ENCODE peak calls at places on chromosome 12, in ten cellular contexts. W, Y, H, F, G, Z, S, X, P and E are unnamed samples.
A peak's percentile ranks its signal among the peaks of the same experiment; 100 is the strongest.

GRCh38 chr12:71392521-71393145 is 47.0 kb upstream of the LGR5 start:
- DNase-seq in W (peak; percentile 36), Y (peak; percentile 66), H (peak; percentile 70), F (peak; percentile 14), G (peak; percentile 76), Z (peak; percentile 33), S (no peak), X (no peak), P (peak; percentile 41), E (no peak)

GRCh38 chr12:5262885-5263284 is 169.0 kb upstream of the NTF3 start:
- DNase-seq in W (no peak), Y (no peak), H (peak; percentile 13), F (no peak), G (no peak), Z (no peak), S (no peak), X (no peak), P (no peak), E (no peak)

GRCh38 chr12:57487597-57488396 is at the start of gene MARS1:
- DNase-seq in W (peak; percentile 88), Y (peak; percentile 94), H (peak; percentile 96), F (peak; percentile 98), G (peak; percentile 95), Z (peak; percentile 96), S (peak; percentile 96), X (peak; percentile 98), P (peak; percentile 80), E (peak; percentile 96)

GRCh38 chr12:122174155-122174845 is at the start of gene IL31:
- DNase-seq in W (no peak), Y (no peak), H (no peak), F (no peak), G (no peak), Z (no peak), S (no peak), X (no peak), P (no peak), E (no peak)

GRCh38 chr12:11553871-11554533 is 95.5 kb upstream of the ETV6 start:
- DNase-seq in W (peak; percentile 55), Y (peak; percentile 83), H (peak; percentile 59), F (peak; percentile 62), G (peak; percentile 61), Z (peak; percentile 75), S (peak; percentile 45), X (peak; percentile 73), P (peak; percentile 39), E (no peak)

GRCh38 chr12:93390565-93391297 is 13.0 kb downstream of the NUDT4 start:
- DNase-seq in W (no peak), Y (no peak), H (no peak), F (no peak), G (no peak), Z (no peak), S (no peak), X (no peak), P (no peak), E (no peak)

GRCh38 chr12:31807773-31808097 is 78.9 kb upstream of the AMN1 start:
- DNase-seq in W (no peak), Y (no peak), H (no peak), F (no peak), G (no peak), Z (no peak), S (no peak), X (no peak), P (no peak), E (no peak)

GRCh38 chr12:93518725-93519124 is 51.4 kb downstream of the MRPL42 start:
- DNase-seq in W (peak; percentile 37), Y (no peak), H (peak; percentile 83), F (no peak), G (no peak), Z (no peak), S (no peak), X (no peak), P (no peak), E (no peak)

GRCh38 chr12:95674631-95675030 is 115.9 kb downstream of the NTN4 start:
- DNase-seq in W (no peak), Y (no peak), H (no peak), F (peak; percentile 44), G (peak; percentile 87), Z (no peak), S (no peak), X (no peak), P (no peak), E (no peak)

GRCh38 chr12:19646599-19646998 is 207.3 kb downstream of the AEBP2 start:
- DNase-seq in W (no peak), Y (no peak), H (no peak), F (no peak), G (no peak), Z (no peak), S (no peak), X (no peak), P (no peak), E (no peak)

GRCh38 chr12:98771811-98772752 is 127.0 kb downstream of the APAF1 start:
- DNase-seq in W (no peak), Y (no peak), H (no peak), F (no peak), G (no peak), Z (no peak), S (no peak), X (no peak), P (no peak), E (no peak)

GRCh38 chr12:76455582-76456345 is 103.8 kb downstream of the OSBPL8 start:
- DNase-seq in W (peak; percentile 32), Y (peak; percentile 49), H (peak; percentile 95), F (no peak), G (peak; percentile 82), Z (peak; percentile 17), S (no peak), X (no peak), P (no peak), E (no peak)
- TF ChIP-seq POLR2A in W (no peak), Y (no peak), H (no peak), F (no peak), G (no peak), Z (no peak), S (no peak), X (no peak), P (no peak), E (no peak)

GRCh38 chr12:26698186-26698585 is 134.8 kb downstream of the ITPR2 start:
- DNase-seq in W (no peak), Y (no peak), H (no peak), F (no peak), G (no peak), Z (no peak), S (no peak), X (no peak), P (no peak), E (no peak)

GRCh38 chr12:26694402-26694801 is 138.6 kb downstream of the ITPR2 start:
- DNase-seq in W (no peak), Y (no peak), H (no peak), F (no peak), G (no peak), Z (no peak), S (no peak), X (no peak), P (no peak), E (no peak)

GRCh38 chr12:26697217-26697616 is 135.8 kb downstream of the ITPR2 start:
- DNase-seq in W (no peak), Y (no peak), H (peak; percentile 20), F (no peak), G (peak; percentile 85), Z (no peak), S (no peak), X (no peak), P (no peak), E (no peak)

GRCh38 chr12:26696613-26697092 is 136.3 kb downstream of the ITPR2 start:
- DNase-seq in W (no peak), Y (no peak), H (peak; percentile 52), F (no peak), G (peak; percentile 80), Z (no peak), S (no peak), X (no peak), P (no peak), E (no peak)

GRCh38 chr12:26696048-26696612 is 136.9 kb downstream of the ITPR2 start:
- DNase-seq in W (no peak), Y (no peak), H (no peak), F (no peak), G (no peak), Z (no peak), S (no peak), X (no peak), P (no peak), E (no peak)
- TF ChIP-seq POLR2A in W (no peak), Y (no peak), H (no peak), F (no peak), G (no peak), Z (no peak), S (no peak), X (no peak), P (no peak), E (no peak)

GRCh38 chr12:111687952-111688351 is 2.1 kb downstream of the ACAD10 start:
- DNase-seq in W (no peak), Y (no peak), H (no peak), F (no peak), G (no peak), Z (no peak), S (no peak), X (no peak), P (no peak), E (no peak)

GRCh38 chr12:111691262-111691661 is 5.4 kb downstream of the ACAD10 start:
- DNase-seq in W (no peak), Y (no peak), H (no peak), F (no peak), G (no peak), Z (no peak), S (no peak), X (no peak), P (no peak), E (no peak)

GRCh38 chr12:111692575-111693210 is 6.8 kb downstream of the ACAD10 start:
- DNase-seq in W (no peak), Y (peak; percentile 68), H (peak; percentile 15), F (no peak), G (no peak), Z (no peak), S (no peak), X (no peak), P (no peak), E (no peak)

DNA sequence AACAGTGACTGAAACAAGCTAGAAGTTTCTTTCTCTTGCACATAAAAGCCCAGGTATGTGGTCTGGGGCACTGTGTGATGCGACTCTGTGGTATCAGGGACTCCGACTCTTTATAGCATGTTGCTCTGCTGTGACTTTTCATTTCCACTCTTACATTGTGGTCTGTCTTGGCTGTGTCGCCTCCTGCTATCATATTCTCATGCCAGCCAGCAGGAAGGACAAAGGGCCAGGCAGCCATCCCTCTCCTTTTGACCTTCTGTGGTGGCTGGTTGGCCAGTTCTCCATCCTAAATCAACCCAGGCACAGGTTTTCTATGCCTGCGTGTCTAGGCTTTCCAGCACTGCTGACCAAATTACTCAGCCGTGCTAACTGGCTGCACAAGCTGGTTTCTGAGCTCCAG is 8.0 kb downstream of the ACAD10 start:
- DNase-seq in W (no peak), Y (no peak), H (no peak), F (no peak), G (no peak), Z (no peak), S (no peak), X (no peak), P (no peak), E (no peak)
- TF ChIP-seq POLR2A in W (no peak), Y (no peak), H (no peak), F (no peak), G (no peak), Z (no peak), S (no peak), X (no peak), P (no peak), E (no peak)

DNA sequence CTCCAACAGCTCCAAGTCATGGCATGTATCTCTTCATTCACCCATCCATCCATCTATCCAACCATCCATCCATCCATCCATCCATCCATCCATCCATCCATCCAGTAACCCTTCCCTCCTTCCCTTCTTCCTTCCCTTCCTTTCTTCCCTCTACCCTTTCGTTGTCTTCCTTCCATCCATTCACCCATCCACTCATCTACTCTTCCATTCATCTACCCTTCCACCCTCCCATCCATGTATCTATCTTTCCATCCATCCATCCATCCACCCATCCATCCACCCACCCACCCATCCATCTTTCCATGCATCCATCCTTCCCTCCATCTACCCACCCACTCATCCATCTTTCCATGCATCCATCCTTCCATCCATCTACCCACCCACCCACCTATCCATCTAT is 53.2 kb upstream of the FBXO21 start:
- DNase-seq in W (no peak), Y (no peak), H (no peak), F (no peak), G (no peak), Z (no peak), S (no peak), X (no peak), P (no peak), E (no peak)
- TF ChIP-seq POLR2A in W (no peak), Y (no peak), H (no peak), F (no peak), G (no peak), Z (no peak), S (no peak), X (no peak), P (no peak), E (no peak)